ENCODE peak calls at places on chromosome 14, in four cellular contexts. R is colonic mucosa, E is thyroid gland, S is gastrocnemius medialis. Y is an unnamed sample.

GRCh38 chr14:55721353-55721752 is 141.3 kb downstream of the KTN1 start:
- DNase-seq in R (no peak), E (peak; percentile 36), S (no peak), Y (peak; percentile 62)

GRCh38 chr14:106556665-106557289 is 1030.4 kb downstream of the TMEM121 start:
- DNase-seq in R (peak; percentile 75), E (peak; percentile 5), S (no peak), Y (peak; percentile 79)

GRCh38 chr14:60317609-60318008 is 68.6 kb downstream of the PPM1A start:
- DNase-seq in R (no peak), E (no peak), S (no peak), Y (no peak)

GRCh38 chr14:105065280-105066228 is at the start of gene GPR132:
- DNase-seq in R (peak; percentile 46), E (peak; percentile 52), S (peak; percentile 42), Y (no peak)

GRCh38 chr14:85529803-85530574 is at the start of gene FLRT2:
- DNase-seq in R (peak; percentile 28), E (peak; percentile 74), S (peak; percentile 57), Y (no peak)

GRCh38 chr14:90608925-90609324 is 207.3 kb downstream of the TTC7B start:
- DNase-seq in R (no peak), E (no peak), S (no peak), Y (no peak)

GRCh38 chr14:105497671-105498429 is 6.8 kb downstream of the TEDC1 start:
- DNase-seq in R (no peak), E (no peak), S (no peak), Y (peak; percentile 18)

GRCh38 chr14:57692671-57693070 is 173.2 kb downstream of the SLC35F4 start:
- DNase-seq in R (no peak), E (no peak), S (no peak), Y (no peak)

GRCh38 chr14:72679591-72680151 is 214.2 kb downstream of the DPF3 start:
- DNase-seq in R (no peak), E (no peak), S (no peak), Y (peak; percentile 51)

GRCh38 chr14:29810657-29811056 is 117.0 kb downstream of the PRKD1 start:
- DNase-seq in R (no peak), E (no peak), S (no peak), Y (no peak)

GRCh38 chr14:106506901-106507305 is 980.5 kb downstream of the TMEM121 start:
- DNase-seq in R (peak; percentile 20), E (no peak), S (no peak), Y (no peak)

GRCh38 chr14:65224799-65225198 is 122.5 kb upstream of the MAX start:
- DNase-seq in R (no peak), E (no peak), S (no peak), Y (no peak)

GRCh38 chr14:81390706-81391105 is 9.4 kb downstream of the STON2 start:
- DNase-seq in R (no peak), E (no peak), S (no peak), Y (no peak)

GRCh38 chr14:67837011-67837624 is 17.5 kb downstream of the RAD51B start:
- DNase-seq in R (peak; percentile 80), E (peak; percentile 30), S (peak; percentile 20), Y (peak; percentile 59)

GRCh38 chr14:105123266-105123665 is 45.3 kb downstream of the JAG2 start:
- DNase-seq in R (no peak), E (no peak), S (no peak), Y (no peak)

GRCh38 chr14:104805326-104805678 is 4.4 kb downstream of the ZBTB42 start:
- DNase-seq in R (no peak), E (peak; percentile 89), S (peak; percentile 67), Y (peak; percentile 15)

GRCh38 chr14:88929656-88930436 is 105.4 kb downstream of the TTC8 start:
- DNase-seq in R (no peak), E (no peak), S (no peak), Y (no peak)

GRCh38 chr14:102554835-102555819 is 37.3 kb upstream of the RCOR1 start:
- DNase-seq in R (peak; percentile 66), E (peak; percentile 34), S (peak; percentile 30), Y (peak; percentile 60)

GRCh38 chr14:51258280-51258679 is 18.2 kb downstream of the TMX1 start:
- DNase-seq in R (no peak), E (no peak), S (no peak), Y (no peak)

GRCh38 chr14:33271216-33271615 is 332.5 kb downstream of the NPAS3 start:
- DNase-seq in R (no peak), E (no peak), S (no peak), Y (no peak)

GRCh38 chr14:103736546-103737431 is 21.2 kb downstream of the ZFYVE21 start:
- DNase-seq in R (no peak), E (peak; percentile 61), S (no peak), Y (no peak)

GRCh38 chr14:101687756-101688546 is 73.6 kb upstream of the PPP2R5C start:
- DNase-seq in R (no peak), E (no peak), S (no peak), Y (no peak)

GRCh38 chr14:105060751-105061427 is 4.3 kb downstream of the GPR132 start:
- DNase-seq in R (no peak), E (peak; percentile 76), S (no peak), Y (no peak)

GRCh38 chr14:54836231-54836630 is 66.4 kb downstream of the GCH1 start:
- DNase-seq in R (no peak), E (no peak), S (no peak), Y (peak; percentile 51)

GRCh38 chr14:55383039-55383438 is 28.6 kb downstream of the ATG14 start:
- DNase-seq in R (no peak), E (peak; percentile 91), S (peak; percentile 74), Y (no peak)

GRCh38 chr14:105433161-105433605 is 13.6 kb downstream of the MTA1 start:
- DNase-seq in R (no peak), E (no peak), S (no peak), Y (no peak)

GRCh38 chr14:89792489-89793366 is 161.8 kb downstream of the EFCAB11 start:
- DNase-seq in R (no peak), E (no peak), S (peak; percentile 87), Y (no peak)

GRCh38 chr14:58467575-58467974 is 40.1 kb downstream of the KIAA0586 start:
- DNase-seq in R (no peak), E (no peak), S (no peak), Y (no peak)

GRCh38 chr14:101780887-101781239 is 19.4 kb downstream of the PPP2R5C start:
- DNase-seq in R (no peak), E (peak; percentile 39), S (no peak), Y (no peak)

GRCh38 chr14:103629503-103630121 is 601 bp downstream of the KLC1 start:
- DNase-seq in R (peak; percentile 68), E (peak; percentile 53), S (peak; percentile 47), Y (peak; percentile 55)

GRCh38 chr14:38705220-38705619 is 397.8 kb downstream of the SEC23A start:
- DNase-seq in R (no peak), E (no peak), S (no peak), Y (no peak)

GRCh38 chr14:25472700-25473099 is 422.8 kb upstream of the STXBP6 start:
- DNase-seq in R (no peak), E (no peak), S (no peak), Y (no peak)

GRCh38 chr14:104289485-104289884 is 151.1 kb downstream of the KIF26A start:
- DNase-seq in R (no peak), E (no peak), S (no peak), Y (no peak)

GRCh38 chr14:38039526-38039925 is 168.2 kb upstream of the SSTR1 start:
- DNase-seq in R (no peak), E (no peak), S (no peak), Y (no peak)

GRCh38 chr14:29800961-29801360 is 126.7 kb downstream of the PRKD1 start:
- DNase-seq in R (no peak), E (no peak), S (no peak), Y (no peak)

GRCh38 chr14:68968721-68969120 is 10.4 kb downstream of the ACTN1 start:
- DNase-seq in R (no peak), E (no peak), S (no peak), Y (no peak)
- H3K4me1 ChIP-seq in R (peaks cover 35% of the 10 kb centered on the region), E (peaks cover 60% of the 10 kb centered on the region), S (peaks cover 28% of the 10 kb centered on the region), Y (peaks cover 54% of the 10 kb centered on the region)

GRCh38 chr14:87082917-87083316 is 910.1 kb downstream of the GALC start:
- DNase-seq in R (no peak), E (no peak), S (no peak), Y (no peak)
- H3K9me3 ChIP-seq in R (no peaks in the 10 kb centered on the region), E (no peaks in the 10 kb centered on the region), S (no peaks in the 10 kb centered on the region), Y (no peaks in the 10 kb centered on the region)

GRCh38 chr14:61893371-61893940 is 131.2 kb downstream of the SNAPC1 start:
- DNase-seq in R (no peak), E (no peak), S (no peak), Y (no peak)
- H3K4me1 ChIP-seq in R (no peaks in the 10 kb centered on the region), E (no peaks in the 10 kb centered on the region), S (no peaks in the 10 kb centered on the region), Y (no peaks in the 10 kb centered on the region)

GRCh38 chr14:47619397-47619796 is 56.0 kb downstream of the MDGA2 start:
- DNase-seq in R (no peak), E (no peak), S (no peak), Y (no peak)
- H3K9me3 ChIP-seq in R (no peaks in the 10 kb centered on the region), E (no peaks in the 10 kb centered on the region), S (no peaks in the 10 kb centered on the region), Y (no peaks in the 10 kb centered on the region)

DNA sequence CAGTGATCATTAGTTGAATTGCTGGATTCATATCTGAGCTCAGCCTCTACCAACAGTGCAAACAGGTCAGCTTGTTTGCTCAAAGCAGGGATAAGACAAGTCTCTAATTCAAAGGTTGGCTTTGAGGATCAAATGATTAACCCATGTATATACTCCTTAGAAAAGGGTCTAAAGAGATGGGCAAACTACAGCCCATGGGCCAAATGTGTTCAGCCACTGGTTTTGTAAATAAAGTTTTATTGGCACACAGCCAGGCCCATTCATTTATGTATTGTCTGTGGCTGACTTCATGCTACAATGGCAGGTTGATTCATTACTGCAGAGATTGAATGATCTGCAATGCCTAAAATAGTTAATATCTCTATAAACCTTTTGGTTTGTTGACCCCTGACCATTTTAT is 3.1 kb downstream of the SERPINA4 start:
- DNase-seq in R (no peak), E (no peak), S (no peak), Y (no peak)
- H3K4me1 ChIP-seq in R (no peaks in the 10 kb centered on the region), E (no peaks in the 10 kb centered on the region), S (peaks cover 14% of the 10 kb centered on the region), Y (no peaks in the 10 kb centered on the region)

Y was measured in BE2C.